ENCODE peak calls at places on chromosomes 4 and X, in eight cellular contexts. T, D, B, O, A, M, G and I are unnamed samples.

GRCh38 chr4:74316397-74316796 is 8.1 kb downstream of the EPGN start:
- DNase-seq in T (no peak), D (no peak), B (no peak), O (no peak), A (no peak), M (no peak), G (no peak), I (no peak)

GRCh38 chr4:83558693-83559092 is 22.8 kb downstream of the GPAT3 start:
- DNase-seq in T (no peak), D (no peak), B (no peak), O (no peak), A (no peak), M (no peak), G (no peak), I (no peak)

GRCh38 chr4:76952631-76953587 is 3.4 kb downstream of the SEPTIN11 start:
- DNase-seq in T (no peak), D (no peak), B (no peak), O (no peak), A (no peak), M (no peak), G (no peak), I (no peak)

GRCh38 chr4:77036206-77036605 is 39.6 kb downstream of the CCNI start:
- DNase-seq in T (no peak), D (no peak), B (peak), O (no peak), A (no peak), M (no peak), G (no peak), I (peak)

GRCh38 chrX:110286126-110286525 is 31.8 kb downstream of the AMMECR1 start:
- DNase-seq in T (no peak), D (no peak), B (peak), O (no peak), A (no peak), M (no peak), G (no peak), I (peak)

GRCh38 chr4:46432923-46433322 is 43.0 kb upstream of the GABRA2 start:
- DNase-seq in T (no peak), D (no peak), B (no peak), O (no peak), A (no peak), M (no peak), G (no peak), I (peak)

GRCh38 chr4:79700356-79700755 is 292.3 kb upstream of the GK2 start:
- DNase-seq in T (no peak), D (no peak), B (no peak), O (no peak), A (no peak), M (no peak), G (no peak), I (no peak)

GRCh38 chr4:13920901-13921300 is 293.4 kb upstream of the BOD1L1 start:
- DNase-seq in T (no peak), D (no peak), B (peak), O (peak), A (no peak), M (no peak), G (no peak), I (peak)

GRCh38 chrX:15761564-15762191 is 23.6 kb downstream of the CA5B start:
- DNase-seq in T (peak), D (no peak), B (no peak), O (no peak), A (peak), M (no peak), G (peak), I (peak)

GRCh38 chrX:148958896-148959295 is 458.5 kb downstream of the AFF2 start:
- DNase-seq in T (no peak), D (no peak), B (no peak), O (no peak), A (no peak), M (no peak), G (no peak), I (peak)

GRCh38 chr4:17781072-17781830 is at the start of gene FAM184B:
- DNase-seq in T (peak), D (no peak), B (no peak), O (no peak), A (peak), M (no peak), G (no peak), I (peak)

GRCh38 chrX:107205770-107206696 is at the start of the genes DNAAF6 and NUP62CL:
- DNase-seq in T (peak), D (peak), B (peak), O (peak), A (peak), M (peak), G (peak), I (no peak)

GRCh38 chr4:43224591-43224990 is 332.1 kb downstream of the GRXCR1 start:
- DNase-seq in T (no peak), D (no peak), B (no peak), O (no peak), A (no peak), M (no peak), G (no peak), I (no peak)

GRCh38 chr4:83552085-83552484 is 16.2 kb downstream of the GPAT3 start:
- DNase-seq in T (no peak), D (no peak), B (no peak), O (no peak), A (no peak), M (no peak), G (no peak), I (peak)

GRCh38 chrX:142076633-142077032 is 128.5 kb downstream of the MAGEC2 start:
- DNase-seq in T (no peak), D (no peak), B (no peak), O (no peak), A (no peak), M (no peak), G (no peak), I (no peak)

GRCh38 chr4:56414135-56414675 is 21.2 kb downstream of the PPAT start:
- DNase-seq in T (no peak), D (no peak), B (no peak), O (no peak), A (no peak), M (no peak), G (no peak), I (no peak)

GRCh38 chrX:111039606-111040005 is 56.4 kb upstream of the PAK3 start:
- DNase-seq in T (no peak), D (no peak), B (no peak), O (no peak), A (no peak), M (no peak), G (no peak), I (no peak)

GRCh38 chr4:83267121-83267834 is 17.3 kb downstream of the COQ2 start:
- DNase-seq in T (no peak), D (no peak), B (no peak), O (no peak), A (no peak), M (no peak), G (no peak), I (no peak)

GRCh38 chr4:8066336-8066931 is 92.2 kb downstream of the ABLIM2 start:
- DNase-seq in T (no peak), D (no peak), B (no peak), O (no peak), A (no peak), M (no peak), G (no peak), I (no peak)

GRCh38 chrX:41824551-41824950 is 98.8 kb downstream of the CASK start:
- DNase-seq in T (no peak), D (no peak), B (no peak), O (no peak), A (no peak), M (no peak), G (no peak), I (peak)

GRCh38 chr4:2942532-2943363 is 20.5 kb downstream of the NOP14 start:
- DNase-seq in T (no peak), D (no peak), B (peak), O (peak), A (no peak), M (no peak), G (no peak), I (no peak)

GRCh38 chr4:41874873-41875272 is 60.4 kb upstream of the TMEM33 start:
- DNase-seq in T (no peak), D (no peak), B (no peak), O (no peak), A (no peak), M (no peak), G (no peak), I (no peak)

GRCh38 chr4:123398803-123399637 is 2.4 kb downstream of the SPRY1 start:
- DNase-seq in T (peak), D (peak), B (peak), O (peak), A (peak), M (peak), G (peak), I (peak)

GRCh38 chr4:101337688-101338087 is 9.6 kb downstream of the PPP3CA start:
- DNase-seq in T (no peak), D (no peak), B (no peak), O (no peak), A (no peak), M (no peak), G (no peak), I (no peak)